ENCODE peak calls at places on chromosomes 16 and 17, in ten cellular contexts. R is uterus, F is heart left ventricle, Y is prostate gland, L is Peyer's patch, J is adrenal gland, W is ovary, C is right lobe of liver, T is IMR-90, S is gastrocnemius medialis. I is an unnamed sample.

GRCh38 chr16:71311553-71312158 is 22.5 kb upstream of the CMTR2 start:
- DNase-seq in R (no peak), F (no peak), Y (no peak), L (peak; percentile 56), J (peak; percentile 18), W (no peak), C (no peak), T (peak; percentile 5), S (no peak), I (no peak)

GRCh38 chr17:7017827-7018200 is 5.0 kb upstream of the BCL6B start:
- DNase-seq in R (no peak), F (peak; percentile 25), Y (no peak), L (no peak), J (no peak), W (no peak), C (no peak), T (no peak), S (no peak), I (no peak)

GRCh38 chr16:88297178-88297720 is 85.5 kb upstream of the ZNF469 start:
- DNase-seq in R (no peak), F (no peak), Y (no peak), L (no peak), J (no peak), W (no peak), C (no peak), T (no peak), S (no peak), I (no peak)

GRCh38 chr16:79777679-79778078 is 177.1 kb upstream of the MAF start:
- DNase-seq in R (no peak), F (no peak), Y (no peak), L (no peak), J (no peak), W (no peak), C (no peak), T (no peak), S (no peak), I (no peak)

GRCh38 chr16:20897253-20897896 is 2.8 kb downstream of the DCUN1D3 start:
- DNase-seq in R (no peak), F (no peak), Y (no peak), L (peak; percentile 60), J (no peak), W (no peak), C (peak; percentile 44), T (peak; percentile 71), S (peak; percentile 66), I (no peak)

GRCh38 chr17:39080416-39081179 is 70.8 kb downstream of the PLXDC1 start:
- DNase-seq in R (peak; percentile 39), F (peak; percentile 71), Y (no peak), L (no peak), J (no peak), W (no peak), C (no peak), T (peak; percentile 52), S (peak; percentile 40), I (no peak)

GRCh38 chr16:65600629-65601028 is 478.8 kb upstream of the CDH11 start:
- DNase-seq in R (no peak), F (no peak), Y (no peak), L (no peak), J (no peak), W (no peak), C (no peak), T (peak; percentile 29), S (no peak), I (no peak)

GRCh38 chr17:76197911-76198310 is 42.4 kb downstream of the RNF157 start:
- DNase-seq in R (no peak), F (peak; percentile 71), Y (no peak), L (no peak), J (no peak), W (peak; percentile 45), C (no peak), T (no peak), S (no peak), I (no peak)

GRCh38 chr17:76544123-76544915 is 4.5 kb downstream of the PRCD start:
- DNase-seq in R (no peak), F (peak; percentile 80), Y (no peak), L (no peak), J (peak; percentile 68), W (peak; percentile 83), C (no peak), T (no peak), S (no peak), I (no peak)

GRCh38 chr16:10822702-10823101 is 4.1 kb upstream of the TVP23A start:
- DNase-seq in R (no peak), F (no peak), Y (no peak), L (no peak), J (no peak), W (no peak), C (no peak), T (no peak), S (no peak), I (no peak)

GRCh38 chr17:78118801-78119241 is 9.7 kb downstream of the TMC6 start:
- DNase-seq in R (peak; percentile 12), F (no peak), Y (no peak), L (no peak), J (no peak), W (no peak), C (peak; percentile 18), T (no peak), S (no peak), I (no peak)

GRCh38 chr16:67915831-67916723 is 15.6 kb downstream of the CTRL start:
- DNase-seq in R (no peak), F (peak; percentile 48), Y (no peak), L (peak; percentile 74), J (no peak), W (no peak), C (peak; percentile 71), T (peak; percentile 24), S (peak; percentile 70), I (no peak)
- H3K4me3 ChIP-seq in R (no peak overlapping the region), F (no peak overlapping the region), Y (no peak overlapping the region), L (no peak overlapping the region), J (no peak overlapping the region), W (no peak overlapping the region), C (no peak overlapping the region), T (no peak overlapping the region), S (no peak overlapping the region), I (no peak overlapping the region)

DNA sequence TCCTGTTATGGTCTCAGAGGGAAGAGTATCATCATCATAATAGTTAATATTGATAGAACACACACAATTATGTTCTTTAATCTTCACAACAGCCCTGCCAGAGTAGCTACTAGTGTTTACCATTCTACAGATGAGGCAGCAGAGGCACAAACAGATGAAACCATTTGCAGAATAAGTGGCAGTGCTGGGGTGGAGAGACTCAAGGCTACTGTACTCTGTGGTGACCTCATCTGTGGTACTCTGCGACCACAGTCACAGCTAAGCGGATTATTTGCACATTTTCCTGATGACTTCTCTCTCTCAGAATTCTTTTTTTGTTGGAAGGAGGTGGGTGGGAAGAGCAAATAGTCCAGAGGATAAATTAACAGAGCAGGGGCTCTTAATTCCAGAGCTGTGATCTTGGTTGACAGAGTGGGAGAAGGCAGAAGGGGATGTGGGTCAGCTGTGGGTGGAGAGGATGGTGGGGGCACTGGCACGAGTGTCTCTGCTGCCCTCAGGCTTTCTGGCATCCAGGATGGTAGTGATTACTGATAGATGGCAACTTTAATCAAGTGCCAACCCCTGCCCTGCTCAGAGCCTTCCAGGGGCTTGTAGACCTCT is 41.8 kb downstream of the MRM1 start:
- DNase-seq in R (no peak), F (no peak), Y (no peak), L (no peak), J (no peak), W (no peak), C (no peak), T (no peak), S (no peak), I (no peak)
- H3K27me3 ChIP-seq in R (no peaks in the 10 kb centered on the region), F (peaks cover 96% of the 10 kb centered on the region), Y (peaks cover 29% of the 10 kb centered on the region), L (peaks cover 17% of the 10 kb centered on the region), J (peaks cover 50% of the 10 kb centered on the region), W (no peaks in the 10 kb centered on the region), C (peaks cover 11% of the 10 kb centered on the region), T (peaks cover 88% of the 10 kb centered on the region), S (peaks cover 68% of the 10 kb centered on the region), I (peaks cover 99% of the 10 kb centered on the region)

DNA sequence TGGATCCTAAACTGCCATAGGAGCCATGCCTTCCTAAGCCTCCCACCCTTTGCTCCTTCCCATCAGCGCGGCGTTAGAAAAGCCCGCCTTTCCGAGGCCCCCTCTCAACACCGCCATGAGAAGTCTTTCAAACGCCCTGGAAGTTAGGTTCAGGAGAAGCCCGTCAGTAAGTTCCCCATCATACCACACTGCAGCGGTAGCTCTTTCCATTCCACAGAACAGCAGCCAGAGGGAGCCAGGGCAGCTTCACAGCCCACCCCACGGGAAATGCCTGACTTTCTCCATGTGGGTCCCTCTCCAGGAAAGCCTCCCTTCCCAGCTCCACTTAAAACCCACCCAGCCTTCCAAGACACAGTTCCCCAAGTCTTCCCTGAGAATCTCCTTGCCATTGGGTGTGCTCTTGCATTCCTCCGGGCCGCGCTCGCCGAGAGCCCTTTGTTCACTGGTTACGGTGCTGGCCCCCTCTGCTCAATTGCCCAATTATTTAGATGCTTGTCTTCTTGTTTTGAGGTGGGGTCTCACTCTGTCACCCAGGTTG is 28.7 kb downstream of the KIAA0513 start:
- DNase-seq in R (peak; percentile 43), F (peak; percentile 48), Y (no peak), L (peak; percentile 59), J (no peak), W (no peak), C (no peak), T (peak; percentile 36), S (no peak), I (no peak)
- TF ChIP-seq POLR2A in R (no peak), F (no peak), Y (no peak), L (no peak), J (no peak), W (no peak), C (no peak), T (no peak), S (no peak), I (no peak)

GRCh38 chr17:2177235-2177811 is 122.4 kb downstream of the HIC1 start:
- DNase-seq in R (peak; percentile 15), F (no peak), Y (peak; percentile 33), L (no peak), J (no peak), W (no peak), C (peak; percentile 35), T (peak; percentile 83), S (no peak), I (no peak)
- H3K4me3 ChIP-seq in R (no peak overlapping the region), F (no peak overlapping the region), Y (no peak overlapping the region), L (no peak overlapping the region), J (no peak overlapping the region), W (no peak overlapping the region), C (no peak overlapping the region), T (no peak overlapping the region), S (no peak overlapping the region), I (no peak overlapping the region)

GRCh38 chr16:821751-822150 is 21.2 kb upstream of the GNG13 start:
- DNase-seq in R (no peak), F (no peak), Y (no peak), L (no peak), J (no peak), W (no peak), C (no peak), T (no peak), S (no peak), I (no peak)
- H3K27me3 ChIP-seq in R (no peaks in the 10 kb centered on the region), F (peaks cover 50% of the 10 kb centered on the region), Y (peaks cover 13% of the 10 kb centered on the region), L (no peaks in the 10 kb centered on the region), J (peaks cover 10% of the 10 kb centered on the region), W (no peaks in the 10 kb centered on the region), C (no peaks in the 10 kb centered on the region), T (peaks cover 44% of the 10 kb centered on the region), S (peaks cover 58% of the 10 kb centered on the region), I (peaks cover 72% of the 10 kb centered on the region)

I was measured in tibial nerve.